ENCODE peak calls at places on chromosomes 1 and 21, in four cellular contexts. One of them, this sample, is unnamed. For H3K4me1, the result is how much of the 10 kb centered on the place peaks cover.

GRCh38 chr1:198153103-198153502 is 3.7 kb upstream of the NEK7 start:
- DNase-seq in OCI-LY7: no peak
- DNase-seq in body of pancreas: no peak
- DNase-seq in left ventricle myocardium inferior: no peak
- DNase-seq in this sample: no peak

GRCh38 chr1:229370601-229371021 is 27.8 kb upstream of the CCSAP start:
- DNase-seq in OCI-LY7: no peak
- DNase-seq in body of pancreas: no peak
- DNase-seq in left ventricle myocardium inferior: peak
- DNase-seq in this sample: no peak

GRCh38 chr1:159867322-159868064 is 5.0 kb upstream of the VSIG8 start:
- DNase-seq in OCI-LY7: no peak
- DNase-seq in body of pancreas: peak
- DNase-seq in left ventricle myocardium inferior: no peak
- DNase-seq in this sample: peak

GRCh38 chr1:6906783-6907182 is 121.5 kb downstream of the CAMTA1 start:
- DNase-seq in OCI-LY7: no peak
- DNase-seq in body of pancreas: no peak
- DNase-seq in left ventricle myocardium inferior: no peak
- DNase-seq in this sample: no peak

GRCh38 chr1:97806996-97807395 is 113.8 kb downstream of the DPYD start:
- DNase-seq in OCI-LY7: no peak
- DNase-seq in body of pancreas: no peak
- DNase-seq in left ventricle myocardium inferior: no peak
- DNase-seq in this sample: no peak

GRCh38 chr1:198619375-198620140 is 19.3 kb upstream of the PTPRC start:
- DNase-seq in OCI-LY7: peak
- DNase-seq in body of pancreas: no peak
- DNase-seq in left ventricle myocardium inferior: no peak
- DNase-seq in this sample: no peak

GRCh38 chr1:64290420-64290819 is 87.0 kb downstream of the UBE2U start:
- DNase-seq in OCI-LY7: no peak
- DNase-seq in body of pancreas: no peak
- DNase-seq in left ventricle myocardium inferior: no peak
- DNase-seq in this sample: no peak

GRCh38 chr21:25578070-25578961 is 29.0 kb downstream of the MRPL39 start:
- DNase-seq in OCI-LY7: no peak
- DNase-seq in body of pancreas: no peak
- DNase-seq in left ventricle myocardium inferior: no peak
- DNase-seq in this sample: no peak

GRCh38 chr21:16085436-16085835 is 355.7 kb downstream of the USP25 start:
- DNase-seq in OCI-LY7: no peak
- DNase-seq in body of pancreas: no peak
- DNase-seq in left ventricle myocardium inferior: no peak
- DNase-seq in this sample: no peak

GRCh38 chr1:165954940-165955339 is 127.5 kb downstream of the UCK2 start:
- DNase-seq in OCI-LY7: no peak
- DNase-seq in body of pancreas: no peak
- DNase-seq in left ventricle myocardium inferior: no peak
- DNase-seq in this sample: no peak

DNA sequence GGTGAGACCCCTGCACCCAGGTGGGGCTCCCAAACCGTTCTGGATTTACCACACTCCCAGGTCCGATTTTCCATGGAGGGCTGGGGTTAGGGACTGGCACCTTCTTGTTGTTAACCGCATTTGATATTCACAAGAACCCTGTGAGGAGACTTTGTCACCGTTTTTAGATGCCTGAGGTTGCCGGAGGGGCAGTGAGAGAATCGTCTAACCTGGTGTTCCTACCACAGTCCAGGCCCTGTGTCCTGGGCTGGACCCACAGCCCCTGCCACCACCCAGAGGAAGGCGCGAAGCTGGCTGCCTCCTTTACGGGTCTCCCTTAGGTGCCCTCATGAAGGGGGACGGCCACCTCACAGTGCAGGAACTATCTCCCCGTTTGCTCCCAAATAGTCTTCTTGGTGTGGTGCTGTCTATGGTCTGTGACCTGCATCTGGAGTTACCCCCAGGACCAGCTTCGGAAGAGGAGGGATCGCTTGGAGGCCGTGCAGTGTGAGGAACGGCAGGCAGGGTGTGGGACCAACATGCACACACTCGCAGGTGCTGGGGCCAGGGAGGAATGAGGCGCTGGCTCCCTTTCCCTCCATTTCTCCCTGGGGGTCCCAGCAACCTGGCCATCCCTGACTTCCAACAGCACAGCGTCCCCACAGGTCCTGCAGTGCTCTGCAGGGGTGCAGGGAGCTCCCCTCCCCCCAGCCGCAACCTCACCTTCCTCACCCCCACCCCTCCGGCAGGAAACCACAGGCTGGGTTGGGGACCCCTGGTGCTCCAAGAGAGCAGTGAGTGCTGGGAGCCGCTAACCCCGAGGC is 7.0 kb downstream of the SIM2 start:
- DNase-seq in OCI-LY7: no peak
- DNase-seq in body of pancreas: no peak
- DNase-seq in left ventricle myocardium inferior: no peak
- DNase-seq in this sample: no peak
- TF ChIP-seq CTCF in OCI-LY7: no peak
- TF ChIP-seq CTCF in body of pancreas: peak
- TF ChIP-seq CTCF in left ventricle myocardium inferior: no peak
- TF ChIP-seq CTCF in this sample: peak

GRCh38 chr1:183812686-183813569 is 8.0 kb downstream of the RGL1 start:
- DNase-seq in OCI-LY7: no peak
- DNase-seq in body of pancreas: no peak
- DNase-seq in left ventricle myocardium inferior: no peak
- DNase-seq in this sample: peak
- H3K4me1 ChIP-seq in OCI-LY7: under half
- H3K4me1 ChIP-seq in body of pancreas: under half
- H3K4me1 ChIP-seq in left ventricle myocardium inferior: half or more
- H3K4me1 ChIP-seq in this sample: under half

DNA sequence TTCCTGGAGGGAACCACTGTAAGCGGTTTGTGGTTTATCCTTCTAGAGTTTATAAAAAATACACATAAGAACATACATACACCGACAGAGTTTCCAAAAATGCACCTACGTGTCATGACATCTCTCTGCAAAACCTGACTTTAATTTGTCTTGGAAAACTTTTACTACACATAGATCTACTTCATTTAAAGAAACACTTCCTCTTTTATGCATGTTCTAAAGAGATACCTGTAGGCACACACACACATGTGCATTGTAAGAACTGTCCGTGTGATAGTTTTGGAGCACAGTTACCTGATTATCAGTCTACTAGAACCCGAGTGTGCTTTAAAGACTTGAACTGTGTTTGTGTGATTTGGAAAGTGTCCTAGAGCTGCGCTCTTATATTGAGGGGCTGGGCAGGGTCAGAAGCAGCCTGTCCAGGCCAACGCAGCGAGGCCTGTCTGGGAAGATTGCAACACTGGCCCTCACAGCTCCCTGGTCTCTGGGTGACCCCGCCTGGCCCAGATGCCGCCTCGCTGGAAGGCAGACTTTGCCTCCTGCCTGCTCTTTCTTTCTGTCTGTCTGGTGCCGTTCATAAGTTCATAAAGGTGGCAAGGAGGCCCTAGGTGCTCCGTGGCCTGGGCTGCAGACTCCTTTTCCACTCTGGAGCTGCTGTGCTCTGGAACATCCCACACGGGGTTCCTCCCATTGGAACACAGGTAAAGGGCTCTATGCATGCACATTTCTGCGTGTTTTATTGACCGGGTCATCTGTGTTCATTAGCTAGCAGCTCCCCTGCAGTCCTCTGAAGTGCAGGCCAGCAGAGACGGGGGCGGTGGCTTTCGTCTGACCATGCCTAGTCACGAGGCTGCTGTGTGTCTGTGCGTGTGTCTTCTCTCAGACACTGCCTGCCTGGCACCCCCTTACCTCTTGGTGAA is 46.3 kb downstream of the AGPAT3 start:
- DNase-seq in OCI-LY7: no peak
- DNase-seq in body of pancreas: no peak
- DNase-seq in left ventricle myocardium inferior: no peak
- DNase-seq in this sample: no peak
- TF ChIP-seq CTCF in OCI-LY7: no peak
- TF ChIP-seq CTCF in body of pancreas: no peak
- TF ChIP-seq CTCF in left ventricle myocardium inferior: no peak
- TF ChIP-seq CTCF in this sample: no peak

GRCh38 chr21:29145837-29146453 is 15.5 kb downstream of the MAP3K7CL start:
- DNase-seq in OCI-LY7: no peak
- DNase-seq in body of pancreas: no peak
- DNase-seq in left ventricle myocardium inferior: no peak
- DNase-seq in this sample: peak
- H3K4me1 ChIP-seq in OCI-LY7: under half
- H3K4me1 ChIP-seq in body of pancreas: under half
- H3K4me1 ChIP-seq in left ventricle myocardium inferior: under half
- H3K4me1 ChIP-seq in this sample: under half